ENCODE peak calls at places on chromosomes 5 and 9, in four cellular contexts. W is ovary, F is NCI-H774, P is GM04504. G is an unnamed sample.

GRCh38 chr5:161273410-161273809 is 273.1 kb downstream of the GABRB2 start:
- DNase-seq in W (no peak), F (no peak), P (peak; percentile 3), G (no peak)

GRCh38 chr9:137613738-137614523 is 4.9 kb upstream of the EHMT1 start:
- DNase-seq in W (no peak), F (no peak), P (no peak), G (no peak)

GRCh38 chr5:132484386-132484715 is 6.2 kb downstream of the IRF1 start:
- DNase-seq in W (peak; percentile 8), F (no peak), P (no peak), G (no peak)

GRCh38 chr5:6745706-6746217 is 32.5 kb downstream of the TENT4A start:
- DNase-seq in W (no peak), F (peak; percentile 11), P (peak; percentile 32), G (peak; percentile 24)

GRCh38 chr5:10699987-10700386 is 61.0 kb downstream of the DAP start:
- DNase-seq in W (no peak), F (no peak), P (no peak), G (no peak)

GRCh38 chr5:36944607-36945225 is 68.1 kb downstream of the NIPBL start:
- DNase-seq in W (no peak), F (peak; percentile 29), P (peak; percentile 24), G (peak; percentile 41)

GRCh38 chr9:38068866-38069628 is at the start of gene SHB:
- DNase-seq in W (peak; percentile 77), F (peak; percentile 69), P (no peak), G (peak; percentile 89)

GRCh38 chr9:79193506-79194223 is 378.1 kb upstream of the TLE4 start:
- DNase-seq in W (no peak), F (no peak), P (no peak), G (no peak)

GRCh38 chr9:93860694-93861658 is 94.2 kb downstream of the BARX1 start:
- DNase-seq in W (no peak), F (no peak), P (no peak), G (no peak)

GRCh38 chr5:65611524-65611923 is 12.6 kb downstream of the TRIM23 start:
- DNase-seq in W (no peak), F (peak; percentile 51), P (no peak), G (no peak)

GRCh38 chr9:91530829-91531228 is 107.2 kb upstream of the NFIL3 start:
- DNase-seq in W (no peak), F (no peak), P (no peak), G (no peak)

GRCh38 chr9:18865542-18865941 is 167.5 kb downstream of the SAXO1 start:
- DNase-seq in W (no peak), F (no peak), P (no peak), G (no peak)

GRCh38 chr5:34625246-34625645 is 30.9 kb upstream of the RAI14 start:
- DNase-seq in W (no peak), F (no peak), P (no peak), G (no peak)